ENCODE peak calls at places on chromosome 9, in seven cellular contexts. F, X, I, J, T, Y and P are unnamed samples.

GRCh38 chr9:13088734-13089427 is 190.6 kb downstream of the MPDZ start:
- DNase-seq in T (peak), X (peak), F (no peak), Y (peak), I (peak), J (no peak), P (peak)

GRCh38 chr9:69200071-69200470 is 26.0 kb downstream of the TJP2 start:
- DNase-seq in F (no peak), X (no peak), J (no peak), Y (no peak), T (no peak), I (peak), P (no peak)

GRCh38 chr9:125906144-125906543 is 159.0 kb downstream of the PBX3 start:
- DNase-seq in J (no peak), X (no peak), T (no peak), F (no peak), Y (no peak), I (no peak), P (no peak)

GRCh38 chr9:133771486-133772482 is 33.6 kb upstream of the SARDH start:
- DNase-seq in T (no peak), J (no peak), Y (no peak), X (peak), F (no peak), I (peak), P (no peak)

GRCh38 chr9:119368681-119369581 is at the start of gene BRINP1:
- DNase-seq in T (no peak), Y (peak), I (peak), X (peak), F (no peak), J (no peak), P (peak)

GRCh38 chr9:131817627-131818026 is 77.8 kb upstream of the RAPGEF1 start:
- DNase-seq in Y (no peak), X (no peak), J (no peak), T (no peak), I (no peak), F (no peak), P (no peak)

GRCh38 chr9:129177791-129178578 is at the start of gene IER5L:
- DNase-seq in F (peak), T (peak), X (peak), J (peak), Y (peak), I (peak), P (peak)

GRCh38 chr9:135221576-135221950 is 134.1 kb downstream of the OLFM1 start:
- DNase-seq in F (no peak), T (no peak), J (no peak), X (no peak), Y (no peak), I (no peak), P (no peak)

GRCh38 chr9:70021026-70021571 is 22.5 kb upstream of the MAMDC2 start:
- DNase-seq in I (no peak), T (no peak), Y (no peak), X (no peak), F (no peak), J (no peak), P (no peak)

GRCh38 chr9:93510041-93510440 is 56.7 kb upstream of the FAM120AOS start:
- DNase-seq in X (no peak), J (no peak), T (no peak), I (no peak), F (no peak), Y (no peak), P (no peak)

GRCh38 chr9:5553211-5553610 is 42.9 kb downstream of the PDCD1LG2 start:
- DNase-seq in J (no peak), I (no peak), T (no peak), F (no peak), X (no peak), Y (no peak), P (no peak)

GRCh38 chr9:137778914-137779313 is 98.7 kb upstream of the CACNA1B start:
- DNase-seq in J (no peak), T (no peak), F (no peak), X (peak), Y (no peak), I (no peak), P (no peak)

GRCh38 chr9:79026311-79026710 is 545.5 kb upstream of the TLE4 start:
- DNase-seq in T (no peak), I (no peak), F (no peak), Y (no peak), J (no peak), X (no peak), P (no peak)

GRCh38 chr9:36903541-36904435 is 130.3 kb downstream of the PAX5 start:
- DNase-seq in X (no peak), Y (no peak), T (no peak), I (no peak), F (no peak), J (no peak), P (peak)

GRCh38 chr9:87322840-87323635 is 174.6 kb upstream of the DAPK1 start:
- DNase-seq in F (no peak), J (no peak), X (no peak), Y (no peak), T (no peak), I (no peak), P (no peak)

GRCh38 chr9:23567756-23568155 is 258.3 kb downstream of the ELAVL2 start:
- DNase-seq in Y (no peak), J (no peak), X (no peak), F (no peak), T (no peak), I (no peak), P (no peak)

GRCh38 chr9:89919171-89919681 is 314.4 kb downstream of the GADD45G start:
- DNase-seq in T (peak), Y (no peak), J (peak), I (peak), F (peak), X (no peak), P (no peak)

GRCh38 chr9:134403682-134404301 is 77.5 kb downstream of the RXRA start:
- DNase-seq in F (peak), I (no peak), J (peak), Y (no peak), T (peak), X (peak), P (no peak)

GRCh38 chr9:15244001-15244441 is 63.0 kb downstream of the TTC39B start:
- DNase-seq in Y (no peak), I (no peak), J (no peak), F (no peak), X (no peak), T (no peak), P (no peak)

GRCh38 chr9:115084709-115085108 is 33.2 kb downstream of the TNC start:
- DNase-seq in F (no peak), T (no peak), Y (no peak), J (no peak), X (no peak), I (no peak), P (no peak)

GRCh38 chr9:109249615-109250014 is 71.2 kb downstream of the EPB41L4B start:
- DNase-seq in F (no peak), T (no peak), J (no peak), Y (no peak), I (peak), X (no peak), P (peak)

GRCh38 chr9:137368431-137369110 is 54.4 kb downstream of the EXD3 start:
- DNase-seq in Y (peak), J (no peak), T (no peak), F (no peak), X (peak), I (no peak), P (no peak)

GRCh38 chr9:131262327-131263032 is 13.8 kb downstream of the FAM78A start:
- DNase-seq in J (no peak), T (no peak), F (no peak), I (no peak), X (no peak), Y (no peak), P (no peak)

GRCh38 chr9:81690251-81690851 is 1.0 kb upstream of the TLE1 start:
- DNase-seq in J (no peak), F (peak), I (peak), X (peak), T (no peak), Y (no peak), P (no peak)

GRCh38 chr9:127455299-127455992 is 4.1 kb downstream of the LRSAM1 start:
- DNase-seq in Y (no peak), F (no peak), J (peak), I (peak), T (peak), X (no peak), P (no peak)

GRCh38 chr9:82152181-82152580 is 163.6 kb downstream of the SPATA31D1 start:
- DNase-seq in Y (no peak), X (no peak), F (no peak), T (no peak), J (no peak), I (no peak), P (no peak)

GRCh38 chr9:117325789-117326185 is 89.1 kb downstream of the ASTN2 start:
- DNase-seq in Y (no peak), T (no peak), X (no peak), J (no peak), F (no peak), I (no peak), P (peak)

GRCh38 chr9:20216438-20216837 is 405.9 kb downstream of the MLLT3 start:
- DNase-seq in I (no peak), T (no peak), F (no peak), X (no peak), Y (no peak), J (no peak), P (peak)

GRCh38 chr9:89605181-89606048 is 603 bp downstream of the GADD45G start:
- DNase-seq in X (peak), F (peak), Y (peak), T (peak), I (peak), J (peak), P (peak)

GRCh38 chr9:105531530-105531929 is 26.4 kb upstream of the FKTN start:
- DNase-seq in I (no peak), T (no peak), Y (no peak), J (no peak), F (no peak), X (no peak), P (no peak)

GRCh38 chr9:75001719-75002421 is 26.2 kb downstream of the CARNMT1 start:
- DNase-seq in I (peak), J (no peak), Y (peak), T (peak), X (no peak), F (peak), P (peak)

GRCh38 chr9:135039266-135039870 is 48.1 kb upstream of the OLFM1 start:
- DNase-seq in Y (no peak), I (peak), T (no peak), F (no peak), J (no peak), X (no peak), P (no peak)

GRCh38 chr9:1721219-1721618 is 293.9 kb upstream of the SMARCA2 start:
- DNase-seq in I (no peak), J (no peak), F (no peak), X (no peak), Y (no peak), T (no peak), P (no peak)

GRCh38 chr9:13568851-13569618 is 289.5 kb upstream of the MPDZ start:
- DNase-seq in F (no peak), T (no peak), J (no peak), X (no peak), I (no peak), Y (no peak), P (no peak)

GRCh38 chr9:130371196-130371966 is 73.4 kb upstream of the ASS1 start:
- DNase-seq in T (no peak), I (no peak), X (no peak), Y (no peak), J (no peak), F (no peak), P (no peak)

GRCh38 chr9:131076347-131077195 is 19.8 kb upstream of the AIF1L start:
- DNase-seq in X (no peak), F (no peak), Y (no peak), T (no peak), J (no peak), I (no peak), P (no peak)

GRCh38 chr9:16352791-16353401 is 517.6 kb downstream of the BNC2 start:
- DNase-seq in T (no peak), I (no peak), F (no peak), Y (no peak), X (no peak), J (no peak), P (no peak)

GRCh38 chr9:3059781-3060468 is 216.0 kb upstream of the PUM3 start:
- DNase-seq in F (no peak), T (no peak), X (no peak), J (no peak), Y (no peak), I (no peak), P (no peak)